ENCODE peak calls at places on chromosomes 4 and X, in eight cellular contexts. R, I, A, O, D, U, S and E are unnamed samples.

GRCh38 chr4:43716721-43717395 is 731.8 kb downstream of the KCTD8 start:
- DNase-seq in O (no peak), U (no peak), A (no peak), R (no peak), S (no peak), D (no peak), I (no peak), E (peak; percentile 0)

GRCh38 chr4:123453006-123453685 is 56.6 kb downstream of the SPRY1 start:
- DNase-seq in S (no peak), I (no peak), O (no peak), U (no peak), A (no peak), D (no peak), R (no peak), E (no peak)

GRCh38 chr4:68581382-68582338 is 5.5 kb upstream of the UGT2B17 start:
- DNase-seq in S (no peak), R (no peak), D (no peak), I (no peak), A (no peak), O (no peak), U (no peak), E (no peak)

GRCh38 chrX:152878976-152879755 is 18.7 kb upstream of the ZNF185 start:
- DNase-seq in D (no peak), O (no peak), S (no peak), I (no peak), A (no peak), R (no peak), U (no peak), E (peak; percentile 40)

GRCh38 chrX:133369065-133369464 is 46.2 kb downstream of the GPC4 start:
- DNase-seq in R (no peak), S (no peak), A (no peak), U (no peak), I (no peak), D (no peak), O (no peak), E (no peak)

GRCh38 chr4:3239998-3240920 is 8.7 kb upstream of the MSANTD1 start:
- DNase-seq in S (no peak), R (no peak), U (no peak), I (no peak), O (no peak), D (no peak), A (no peak), E (no peak)

GRCh38 chr4:169044723-169045447 is 34.8 kb upstream of the CBR4 start:
- DNase-seq in D (no peak), A (no peak), R (no peak), U (no peak), I (no peak), O (no peak), S (no peak), E (no peak)

GRCh38 chrX:109261279-109261678 is 220.6 kb downstream of the GUCY2F start:
- DNase-seq in O (no peak), S (no peak), U (no peak), A (no peak), I (no peak), R (no peak), D (no peak), E (no peak)

GRCh38 chr4:48139688-48140087 is 5.6 kb upstream of the TXK start:
- DNase-seq in D (no peak), I (peak; percentile 34), R (no peak), A (no peak), S (no peak), U (peak; percentile 43), O (no peak), E (no peak)

GRCh38 chr4:55258152-55258863 is 87.7 kb upstream of the SRD5A3 start:
- DNase-seq in O (no peak), D (no peak), R (no peak), I (no peak), S (no peak), U (no peak), A (no peak), E (no peak)

GRCh38 chr4:150176559-150176958 is 98.3 kb downstream of the DCLK2 start:
- DNase-seq in I (no peak), S (peak; percentile 71), D (no peak), A (no peak), R (no peak), U (no peak), O (no peak), E (no peak)

GRCh38 chr4:158290912-158291311 is 80.6 kb downstream of the TMEM144 start:
- DNase-seq in R (no peak), O (no peak), U (no peak), D (no peak), S (no peak), A (no peak), I (no peak), E (no peak)

GRCh38 chr4:83335691-83336090 is 1.0 kb upstream of the HPSE start:
- DNase-seq in D (no peak), S (no peak), O (no peak), I (no peak), A (no peak), R (no peak), U (no peak), E (peak; percentile 3)

GRCh38 chr4:79300280-79300679 is 25.6 kb downstream of the NAA11 start:
- DNase-seq in U (no peak), O (no peak), A (no peak), D (no peak), R (no peak), I (no peak), S (no peak), E (no peak)

GRCh38 chrX:10165580-10166247 is 8.9 kb downstream of the CLCN4 start:
- DNase-seq in S (no peak), I (no peak), A (no peak), U (no peak), O (no peak), D (no peak), R (no peak), E (no peak)

GRCh38 chr4:2875556-2875955 is 31.9 kb downstream of the ADD1 start:
- DNase-seq in A (no peak), I (no peak), R (no peak), S (no peak), U (no peak), D (no peak), O (no peak), E (no peak)

GRCh38 chr4:147550626-147551250 is 66.5 kb upstream of the TMEM184C start:
- DNase-seq in A (no peak), U (no peak), I (no peak), D (peak; percentile 19), R (no peak), S (no peak), O (no peak), E (peak; percentile 70)

GRCh38 chr4:140641105-140641555 is 72.4 kb upstream of the UCP1 start:
- DNase-seq in U (no peak), D (no peak), A (no peak), I (no peak), O (no peak), R (no peak), S (no peak), E (no peak)

GRCh38 chrX:77820328-77820727 is 34.3 kb upstream of the ATRX start:
- DNase-seq in D (no peak), O (no peak), I (no peak), U (no peak), S (no peak), A (no peak), R (no peak), E (no peak)

GRCh38 chr4:158580064-158580463 is 58.4 kb downstream of the RXFP1 start:
- DNase-seq in O (no peak), R (no peak), A (no peak), I (no peak), S (no peak), U (no peak), D (no peak), E (no peak)

GRCh38 chr4:159103406-159104131 is 690 bp downstream of the RAPGEF2 start:
- DNase-seq in O (peak; percentile 32), S (no peak), I (peak; percentile 10), U (peak; percentile 30), R (no peak), D (peak; percentile 61), A (peak; percentile 58), E (peak; percentile 44)

GRCh38 chr4:112916868-112917267 is 132.6 kb upstream of the ANK2 start:
- DNase-seq in S (no peak), U (no peak), A (no peak), O (no peak), I (no peak), R (no peak), D (no peak), E (no peak)

GRCh38 chr4:175671491-175671934 is 140.6 kb downstream of the GPM6A start:
- DNase-seq in U (no peak), I (no peak), R (no peak), D (no peak), S (no peak), O (no peak), A (no peak), E (peak; percentile 2)

GRCh38 chr4:107603430-107603829 is 116.6 kb downstream of the PAPSS1 start:
- DNase-seq in D (no peak), O (no peak), U (no peak), A (no peak), R (no peak), S (peak; percentile 34), I (no peak), E (no peak)

GRCh38 chrX:136204571-136204970 is 46.6 kb downstream of the MAP7D3 start:
- DNase-seq in U (peak; percentile 7), S (no peak), R (no peak), D (no peak), I (no peak), O (no peak), A (no peak), E (no peak)

GRCh38 chr4:149296503-149296902 is 519.1 kb downstream of the IQCM start:
- DNase-seq in I (no peak), O (no peak), U (no peak), A (no peak), R (no peak), S (no peak), D (no peak), E (peak; percentile 33)

GRCh38 chr4:156060661-156061060 is 107.0 kb upstream of the CTSO start:
- DNase-seq in O (no peak), U (no peak), S (no peak), D (no peak), I (no peak), R (no peak), A (no peak), E (no peak)

GRCh38 chrX:129831486-129831885 is 12.2 kb downstream of the ZDHHC9 start:
- DNase-seq in D (no peak), O (peak; percentile 60), A (no peak), I (no peak), R (no peak), S (no peak), U (no peak), E (no peak)